ENCODE peak calls at places on chromosomes 3 and 15, in nine cellular contexts. One of them, this sample, is unnamed.

GRCh38 chr3:132536442-132537153 is 60.5 kb upstream of the ACKR4 start:
- DNase-seq in endodermal cell: no peak
- DNase-seq in stomach: no peak
- DNase-seq in K562: no peak
- DNase-seq in endothelial cell: no peak
- DNase-seq in IMR-90: peak
- DNase-seq in uterus: no peak
- DNase-seq in B cell: no peak
- DNase-seq in GM12878: no peak
- DNase-seq in this sample: no peak

GRCh38 chr3:160133757-160134156 is 91.5 kb upstream of the C3orf80 start:
- DNase-seq in endodermal cell: peak
- DNase-seq in stomach: no peak
- DNase-seq in K562: peak
- DNase-seq in endothelial cell: peak
- DNase-seq in IMR-90: no peak
- DNase-seq in uterus: no peak
- DNase-seq in B cell: no peak
- DNase-seq in GM12878: no peak
- DNase-seq in this sample: no peak

GRCh38 chr3:51391075-51391565 is at the start of gene RBM15B:
- DNase-seq in endodermal cell: peak
- DNase-seq in stomach: peak
- DNase-seq in K562: peak
- DNase-seq in endothelial cell: peak
- DNase-seq in IMR-90: peak
- DNase-seq in uterus: peak
- DNase-seq in B cell: peak
- DNase-seq in GM12878: peak
- DNase-seq in this sample: peak

GRCh38 chr15:62125763-62126162 is 39.3 kb downstream of the C2CD4B start:
- DNase-seq in endodermal cell: no peak
- DNase-seq in stomach: no peak
- DNase-seq in K562: peak
- DNase-seq in endothelial cell: no peak
- DNase-seq in IMR-90: peak
- DNase-seq in uterus: no peak
- DNase-seq in B cell: no peak
- DNase-seq in GM12878: no peak
- DNase-seq in this sample: no peak

GRCh38 chr3:94115482-94115881 is 52.6 kb downstream of the NSUN3 start:
- DNase-seq in endodermal cell: no peak
- DNase-seq in stomach: no peak
- DNase-seq in K562: no peak
- DNase-seq in endothelial cell: peak
- DNase-seq in IMR-90: peak
- DNase-seq in uterus: no peak
- DNase-seq in B cell: no peak
- DNase-seq in GM12878: no peak
- DNase-seq in this sample: no peak

GRCh38 chr3:179164857-179165256 is 16.7 kb downstream of the PIK3CA start:
- DNase-seq in endodermal cell: no peak
- DNase-seq in stomach: no peak
- DNase-seq in K562: no peak
- DNase-seq in endothelial cell: no peak
- DNase-seq in IMR-90: no peak
- DNase-seq in uterus: no peak
- DNase-seq in B cell: no peak
- DNase-seq in GM12878: no peak
- DNase-seq in this sample: no peak

GRCh38 chr3:174223042-174223441 is 636.1 kb upstream of the NAALADL2 start:
- DNase-seq in endodermal cell: no peak
- DNase-seq in stomach: no peak
- DNase-seq in K562: no peak
- DNase-seq in endothelial cell: no peak
- DNase-seq in IMR-90: no peak
- DNase-seq in uterus: no peak
- DNase-seq in B cell: no peak
- DNase-seq in GM12878: no peak
- DNase-seq in this sample: no peak

GRCh38 chr15:70783610-70784021 is 20.3 kb upstream of the UACA start:
- DNase-seq in endodermal cell: no peak
- DNase-seq in stomach: peak
- DNase-seq in K562: no peak
- DNase-seq in endothelial cell: no peak
- DNase-seq in IMR-90: peak
- DNase-seq in uterus: no peak
- DNase-seq in B cell: no peak
- DNase-seq in GM12878: no peak
- DNase-seq in this sample: no peak

GRCh38 chr3:21216598-21216997 is 534.4 kb downstream of the ZNF385D start:
- DNase-seq in endodermal cell: peak
- DNase-seq in stomach: no peak
- DNase-seq in K562: no peak
- DNase-seq in endothelial cell: no peak
- DNase-seq in IMR-90: no peak
- DNase-seq in uterus: no peak
- DNase-seq in B cell: no peak
- DNase-seq in GM12878: no peak
- DNase-seq in this sample: no peak

GRCh38 chr3:127694467-127695215 is 21.9 kb downstream of the ABTB1 start:
- DNase-seq in endodermal cell: peak
- DNase-seq in stomach: peak
- DNase-seq in K562: no peak
- DNase-seq in endothelial cell: peak
- DNase-seq in IMR-90: peak
- DNase-seq in uterus: no peak
- DNase-seq in B cell: no peak
- DNase-seq in GM12878: no peak
- DNase-seq in this sample: no peak

GRCh38 chr3:15933439-15934144 is 135.8 kb upstream of the ANKRD28 start:
- DNase-seq in endodermal cell: no peak
- DNase-seq in stomach: no peak
- DNase-seq in K562: no peak
- DNase-seq in endothelial cell: no peak
- DNase-seq in IMR-90: peak
- DNase-seq in uterus: no peak
- DNase-seq in B cell: no peak
- DNase-seq in GM12878: no peak
- DNase-seq in this sample: no peak

GRCh38 chr3:185979721-185980121 is 41.9 kb upstream of the TRA2B start:
- DNase-seq in endodermal cell: no peak
- DNase-seq in stomach: no peak
- DNase-seq in K562: no peak
- DNase-seq in endothelial cell: peak
- DNase-seq in IMR-90: no peak
- DNase-seq in uterus: no peak
- DNase-seq in B cell: no peak
- DNase-seq in GM12878: no peak
- DNase-seq in this sample: no peak

GRCh38 chr15:65903296-65904073 is 34.2 kb downstream of the RAB11A start:
- DNase-seq in endodermal cell: no peak
- DNase-seq in stomach: no peak
- DNase-seq in K562: no peak
- DNase-seq in endothelial cell: no peak
- DNase-seq in IMR-90: peak
- DNase-seq in uterus: no peak
- DNase-seq in B cell: no peak
- DNase-seq in GM12878: no peak
- DNase-seq in this sample: no peak

GRCh38 chr15:91380114-91380513 is 280.1 kb downstream of the SV2B start:
- DNase-seq in endodermal cell: no peak
- DNase-seq in stomach: no peak
- DNase-seq in K562: no peak
- DNase-seq in endothelial cell: no peak
- DNase-seq in IMR-90: no peak
- DNase-seq in uterus: no peak
- DNase-seq in B cell: no peak
- DNase-seq in GM12878: no peak
- DNase-seq in this sample: no peak

GRCh38 chr15:89221543-89221942 is at the start of gene RLBP1:
- DNase-seq in endodermal cell: no peak
- DNase-seq in stomach: no peak
- DNase-seq in K562: no peak
- DNase-seq in endothelial cell: no peak
- DNase-seq in IMR-90: no peak
- DNase-seq in uterus: no peak
- DNase-seq in B cell: no peak
- DNase-seq in GM12878: no peak
- DNase-seq in this sample: no peak

GRCh38 chr3:185992801-185993467 is 55.1 kb upstream of the TRA2B start:
- DNase-seq in endodermal cell: peak
- DNase-seq in stomach: no peak
- DNase-seq in K562: no peak
- DNase-seq in endothelial cell: no peak
- DNase-seq in IMR-90: peak
- DNase-seq in uterus: no peak
- DNase-seq in B cell: no peak
- DNase-seq in GM12878: no peak
- DNase-seq in this sample: no peak

GRCh38 chr3:13229291-13229949 is 156.2 kb upstream of the IQSEC1 start:
- DNase-seq in endodermal cell: peak
- DNase-seq in stomach: no peak
- DNase-seq in K562: peak
- DNase-seq in endothelial cell: no peak
- DNase-seq in IMR-90: peak
- DNase-seq in uterus: no peak
- DNase-seq in B cell: no peak
- DNase-seq in GM12878: peak
- DNase-seq in this sample: no peak
- TF ChIP-seq CTCF in endodermal cell: peak
- TF ChIP-seq CTCF in stomach: no peak
- TF ChIP-seq CTCF in K562: peak
- TF ChIP-seq CTCF in endothelial cell: no peak
- TF ChIP-seq CTCF in IMR-90: peak
- TF ChIP-seq CTCF in uterus: no peak
- TF ChIP-seq CTCF in B cell: no peak
- TF ChIP-seq CTCF in GM12878: peak
- TF ChIP-seq CTCF in this sample: peak

DNA sequence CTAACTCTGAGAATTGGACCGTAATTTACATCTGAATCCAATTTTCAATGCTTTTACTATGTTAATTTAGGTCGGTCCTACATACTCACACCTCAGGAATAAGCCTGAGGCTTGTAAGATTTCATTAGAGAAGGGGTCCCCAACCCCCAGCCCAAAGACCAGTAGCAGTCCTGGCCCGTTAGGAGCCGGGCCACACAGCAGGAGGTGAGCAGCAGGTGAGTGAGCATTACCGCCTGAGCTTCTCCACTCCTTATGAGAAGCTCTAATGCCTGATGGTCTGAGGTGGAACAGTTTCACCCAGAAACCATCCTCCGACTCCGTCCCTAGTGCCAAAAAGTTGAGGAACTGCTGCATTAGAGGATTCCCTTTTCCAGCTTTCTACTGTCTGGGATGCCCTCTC is 757.3 kb downstream of the SI start:
- DNase-seq in endodermal cell: peak
- DNase-seq in stomach: no peak
- DNase-seq in K562: no peak
- DNase-seq in endothelial cell: no peak
- DNase-seq in IMR-90: no peak
- DNase-seq in uterus: no peak
- DNase-seq in B cell: no peak
- DNase-seq in GM12878: no peak
- DNase-seq in this sample: no peak
- TF ChIP-seq CTCF in endodermal cell: no peak
- TF ChIP-seq CTCF in stomach: no peak
- TF ChIP-seq CTCF in K562: no peak
- TF ChIP-seq CTCF in endothelial cell: no peak
- TF ChIP-seq CTCF in IMR-90: no peak
- TF ChIP-seq CTCF in uterus: no peak
- TF ChIP-seq CTCF in B cell: no peak
- TF ChIP-seq CTCF in GM12878: no peak
- TF ChIP-seq CTCF in this sample: no peak

GRCh38 chr3:78974181-78974770 is 793.5 kb downstream of the ROBO1 start:
- DNase-seq in endodermal cell: no peak
- DNase-seq in stomach: no peak
- DNase-seq in K562: no peak
- DNase-seq in endothelial cell: no peak
- DNase-seq in IMR-90: peak
- DNase-seq in uterus: no peak
- DNase-seq in B cell: no peak
- DNase-seq in GM12878: no peak
- DNase-seq in this sample: no peak

GRCh38 chr3:78977073-78977472 is 790.7 kb downstream of the ROBO1 start:
- DNase-seq in endodermal cell: no peak
- DNase-seq in stomach: no peak
- DNase-seq in K562: no peak
- DNase-seq in endothelial cell: no peak
- DNase-seq in IMR-90: peak
- DNase-seq in uterus: no peak
- DNase-seq in B cell: no peak
- DNase-seq in GM12878: no peak
- DNase-seq in this sample: no peak

GRCh38 chr3:78979083-78979482 is 788.7 kb downstream of the ROBO1 start:
- DNase-seq in endodermal cell: no peak
- DNase-seq in stomach: no peak
- DNase-seq in K562: no peak
- DNase-seq in endothelial cell: no peak
- DNase-seq in IMR-90: no peak
- DNase-seq in uterus: no peak
- DNase-seq in B cell: no peak
- DNase-seq in GM12878: no peak
- DNase-seq in this sample: no peak

GRCh38 chr3:78976200-78976599 is 791.6 kb downstream of the ROBO1 start:
- DNase-seq in endodermal cell: no peak
- DNase-seq in stomach: no peak
- DNase-seq in K562: no peak
- DNase-seq in endothelial cell: no peak
- DNase-seq in IMR-90: no peak
- DNase-seq in uterus: no peak
- DNase-seq in B cell: no peak
- DNase-seq in GM12878: no peak
- DNase-seq in this sample: no peak

DNA sequence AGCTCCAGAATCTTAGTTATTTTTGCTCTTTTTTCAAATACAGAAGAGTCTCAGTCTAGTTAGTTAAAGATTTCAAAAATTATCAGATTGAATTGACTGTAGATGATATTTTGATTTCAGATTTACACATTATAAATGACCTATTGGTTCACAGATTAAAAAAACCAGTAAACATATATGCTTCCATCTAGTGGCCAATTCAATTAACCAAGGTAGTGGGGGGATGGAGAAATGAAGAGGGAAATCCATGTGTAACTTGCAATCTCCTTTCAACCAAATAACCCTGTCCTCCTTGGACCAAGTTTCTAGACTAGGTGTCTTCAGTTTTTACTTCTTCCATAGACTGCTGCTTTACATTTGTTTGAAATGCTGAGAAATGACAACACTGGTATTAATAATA is 789.8 kb downstream of the ROBO1 start:
- DNase-seq in endodermal cell: no peak
- DNase-seq in stomach: no peak
- DNase-seq in K562: no peak
- DNase-seq in endothelial cell: no peak
- DNase-seq in IMR-90: peak
- DNase-seq in uterus: no peak
- DNase-seq in B cell: no peak
- DNase-seq in GM12878: no peak
- DNase-seq in this sample: no peak
- TF ChIP-seq CTCF in endodermal cell: peak
- TF ChIP-seq CTCF in stomach: peak
- TF ChIP-seq CTCF in K562: no peak
- TF ChIP-seq CTCF in endothelial cell: peak
- TF ChIP-seq CTCF in IMR-90: peak
- TF ChIP-seq CTCF in uterus: no peak
- TF ChIP-seq CTCF in B cell: no peak
- TF ChIP-seq CTCF in GM12878: peak
- TF ChIP-seq CTCF in this sample: peak

GRCh38 chr3:101544181-101544850 is 17.4 kb upstream of the TRMT10C start:
- DNase-seq in endodermal cell: no peak
- DNase-seq in stomach: no peak
- DNase-seq in K562: no peak
- DNase-seq in endothelial cell: no peak
- DNase-seq in IMR-90: no peak
- DNase-seq in uterus: no peak
- DNase-seq in B cell: no peak
- DNase-seq in GM12878: no peak
- DNase-seq in this sample: no peak
- TF ChIP-seq CTCF in endodermal cell: peak
- TF ChIP-seq CTCF in stomach: no peak
- TF ChIP-seq CTCF in K562: peak
- TF ChIP-seq CTCF in endothelial cell: no peak
- TF ChIP-seq CTCF in IMR-90: no peak
- TF ChIP-seq CTCF in uterus: no peak
- TF ChIP-seq CTCF in B cell: no peak
- TF ChIP-seq CTCF in GM12878: no peak
- TF ChIP-seq CTCF in this sample: peak